ENCODE peak calls at places on chromosomes 13 and 19, in ten cellular contexts. One of them, this sample, is unnamed.
A peak's percentile ranks its signal among the peaks of the same experiment; 100 is the strongest.

GRCh38 chr19:35716735-35716984 is 1.1 kb upstream of the KMT2B start:
- DNase-seq in NCI-H524: no peak
- DNase-seq in GM23248: no peak
- DNase-seq in H9: no peak
- DNase-seq in Daoy: no peak
- DNase-seq in renal cortical epithelial cell: no peak
- DNase-seq in stimulated activated CD4-positive, alpha-beta T cell treated with anti-CD3 and anti-CD28 coated beads, Interleukin-1b, Interleukin-23, amount 100 ng/mL, for 24 hours: no peak
- DNase-seq in AG08396: no peak
- DNase-seq in activated CD4-positive, alpha-beta T cell treated with anti-CD3 and anti-CD28 coated beads, Interleukin-2, amount 50 U/mL, for 24 hours: no peak
- DNase-seq in NCI-H345: no peak
- DNase-seq in this sample: no peak

GRCh38 chr13:42525035-42525504 is 48.9 kb upstream of the TNFSF11 start:
- DNase-seq in NCI-H524: no peak
- DNase-seq in GM23248: peak; percentile 15
- DNase-seq in H9: no peak
- DNase-seq in Daoy: peak; percentile 8
- DNase-seq in renal cortical epithelial cell: peak; percentile 97
- DNase-seq in stimulated activated CD4-positive, alpha-beta T cell treated with anti-CD3 and anti-CD28 coated beads, Interleukin-1b, Interleukin-23, amount 100 ng/mL, for 24 hours: no peak
- DNase-seq in AG08396: no peak
- DNase-seq in activated CD4-positive, alpha-beta T cell treated with anti-CD3 and anti-CD28 coated beads, Interleukin-2, amount 50 U/mL, for 24 hours: no peak
- DNase-seq in NCI-H345: no peak
- DNase-seq in this sample: peak; percentile 48

GRCh38 chr19:57759096-57759495 is 10.4 kb upstream of the ZNF586 start:
- DNase-seq in NCI-H524: no peak
- DNase-seq in GM23248: no peak
- DNase-seq in H9: no peak
- DNase-seq in Daoy: no peak
- DNase-seq in renal cortical epithelial cell: no peak
- DNase-seq in stimulated activated CD4-positive, alpha-beta T cell treated with anti-CD3 and anti-CD28 coated beads, Interleukin-1b, Interleukin-23, amount 100 ng/mL, for 24 hours: no peak
- DNase-seq in AG08396: no peak
- DNase-seq in activated CD4-positive, alpha-beta T cell treated with anti-CD3 and anti-CD28 coated beads, Interleukin-2, amount 50 U/mL, for 24 hours: no peak
- DNase-seq in NCI-H345: no peak
- DNase-seq in this sample: no peak

GRCh38 chr19:38034153-38034835 is 127.3 kb downstream of the SIPA1L3 start:
- DNase-seq in NCI-H524: peak; percentile 49
- DNase-seq in GM23248: peak; percentile 40
- DNase-seq in H9: no peak
- DNase-seq in Daoy: peak; percentile 85
- DNase-seq in renal cortical epithelial cell: peak; percentile 68
- DNase-seq in stimulated activated CD4-positive, alpha-beta T cell treated with anti-CD3 and anti-CD28 coated beads, Interleukin-1b, Interleukin-23, amount 100 ng/mL, for 24 hours: no peak
- DNase-seq in AG08396: no peak
- DNase-seq in activated CD4-positive, alpha-beta T cell treated with anti-CD3 and anti-CD28 coated beads, Interleukin-2, amount 50 U/mL, for 24 hours: no peak
- DNase-seq in NCI-H345: no peak
- DNase-seq in this sample: no peak

GRCh38 chr19:1568320-1569019 is at the start of gene MEX3D:
- DNase-seq in NCI-H524: peak; percentile 73
- DNase-seq in GM23248: peak; percentile 88
- DNase-seq in H9: peak; percentile 68
- DNase-seq in Daoy: peak; percentile 88
- DNase-seq in renal cortical epithelial cell: no peak
- DNase-seq in stimulated activated CD4-positive, alpha-beta T cell treated with anti-CD3 and anti-CD28 coated beads, Interleukin-1b, Interleukin-23, amount 100 ng/mL, for 24 hours: peak; percentile 60
- DNase-seq in AG08396: peak; percentile 100
- DNase-seq in activated CD4-positive, alpha-beta T cell treated with anti-CD3 and anti-CD28 coated beads, Interleukin-2, amount 50 U/mL, for 24 hours: peak; percentile 72
- DNase-seq in NCI-H345: peak; percentile 85
- DNase-seq in this sample: peak; percentile 38

GRCh38 chr13:78657699-78658629 is 991 bp downstream of the OBI1 start:
- DNase-seq in NCI-H524: no peak
- DNase-seq in GM23248: peak; percentile 53
- DNase-seq in H9: peak; percentile 32
- DNase-seq in Daoy: no peak
- DNase-seq in renal cortical epithelial cell: peak; percentile 47
- DNase-seq in stimulated activated CD4-positive, alpha-beta T cell treated with anti-CD3 and anti-CD28 coated beads, Interleukin-1b, Interleukin-23, amount 100 ng/mL, for 24 hours: no peak
- DNase-seq in AG08396: peak; percentile 16
- DNase-seq in activated CD4-positive, alpha-beta T cell treated with anti-CD3 and anti-CD28 coated beads, Interleukin-2, amount 50 U/mL, for 24 hours: no peak
- DNase-seq in NCI-H345: no peak
- DNase-seq in this sample: peak; percentile 42

GRCh38 chr19:51784922-51785690 is 9.9 kb upstream of the FPR3 start:
- DNase-seq in NCI-H524: no peak
- DNase-seq in GM23248: peak; percentile 90
- DNase-seq in H9: no peak
- DNase-seq in Daoy: peak; percentile 75
- DNase-seq in renal cortical epithelial cell: no peak
- DNase-seq in stimulated activated CD4-positive, alpha-beta T cell treated with anti-CD3 and anti-CD28 coated beads, Interleukin-1b, Interleukin-23, amount 100 ng/mL, for 24 hours: peak; percentile 5
- DNase-seq in AG08396: no peak
- DNase-seq in activated CD4-positive, alpha-beta T cell treated with anti-CD3 and anti-CD28 coated beads, Interleukin-2, amount 50 U/mL, for 24 hours: peak; percentile 59
- DNase-seq in NCI-H345: no peak
- DNase-seq in this sample: peak; percentile 37

GRCh38 chr19:46571495-46571894 is 29.6 kb upstream of the CALM3 start:
- DNase-seq in NCI-H524: peak; percentile 51
- DNase-seq in GM23248: peak; percentile 30
- DNase-seq in H9: peak; percentile 85
- DNase-seq in Daoy: peak; percentile 35
- DNase-seq in renal cortical epithelial cell: peak; percentile 23
- DNase-seq in stimulated activated CD4-positive, alpha-beta T cell treated with anti-CD3 and anti-CD28 coated beads, Interleukin-1b, Interleukin-23, amount 100 ng/mL, for 24 hours: no peak
- DNase-seq in AG08396: no peak
- DNase-seq in activated CD4-positive, alpha-beta T cell treated with anti-CD3 and anti-CD28 coated beads, Interleukin-2, amount 50 U/mL, for 24 hours: no peak
- DNase-seq in NCI-H345: no peak
- DNase-seq in this sample: peak; percentile 76

GRCh38 chr19:48695743-48696352 is at the start of gene FUT2:
- DNase-seq in NCI-H524: no peak
- DNase-seq in GM23248: no peak
- DNase-seq in H9: peak; percentile 85
- DNase-seq in Daoy: no peak
- DNase-seq in renal cortical epithelial cell: no peak
- DNase-seq in stimulated activated CD4-positive, alpha-beta T cell treated with anti-CD3 and anti-CD28 coated beads, Interleukin-1b, Interleukin-23, amount 100 ng/mL, for 24 hours: no peak
- DNase-seq in AG08396: no peak
- DNase-seq in activated CD4-positive, alpha-beta T cell treated with anti-CD3 and anti-CD28 coated beads, Interleukin-2, amount 50 U/mL, for 24 hours: no peak
- DNase-seq in NCI-H345: no peak
- DNase-seq in this sample: peak; percentile 71

GRCh38 chr19:46674416-46675178 is 13.6 kb upstream of the DACT3 start:
- DNase-seq in NCI-H524: peak; percentile 6
- DNase-seq in GM23248: no peak
- DNase-seq in H9: peak; percentile 94
- DNase-seq in Daoy: peak; percentile 42
- DNase-seq in renal cortical epithelial cell: peak; percentile 10
- DNase-seq in stimulated activated CD4-positive, alpha-beta T cell treated with anti-CD3 and anti-CD28 coated beads, Interleukin-1b, Interleukin-23, amount 100 ng/mL, for 24 hours: no peak
- DNase-seq in AG08396: peak; percentile 38
- DNase-seq in activated CD4-positive, alpha-beta T cell treated with anti-CD3 and anti-CD28 coated beads, Interleukin-2, amount 50 U/mL, for 24 hours: no peak
- DNase-seq in NCI-H345: no peak
- DNase-seq in this sample: peak; percentile 72

GRCh38 chr13:40666058-40666904 is at the start of gene FOXO1:
- DNase-seq in NCI-H524: peak; percentile 78
- DNase-seq in GM23248: peak; percentile 92
- DNase-seq in H9: peak; percentile 86
- DNase-seq in Daoy: peak; percentile 90
- DNase-seq in renal cortical epithelial cell: peak; percentile 51
- DNase-seq in stimulated activated CD4-positive, alpha-beta T cell treated with anti-CD3 and anti-CD28 coated beads, Interleukin-1b, Interleukin-23, amount 100 ng/mL, for 24 hours: peak; percentile 66
- DNase-seq in AG08396: peak; percentile 100
- DNase-seq in activated CD4-positive, alpha-beta T cell treated with anti-CD3 and anti-CD28 coated beads, Interleukin-2, amount 50 U/mL, for 24 hours: peak; percentile 78
- DNase-seq in NCI-H345: peak; percentile 82
- DNase-seq in this sample: peak; percentile 88

GRCh38 chr19:11673608-11674041 is 65.1 kb downstream of the ZNF823 start:
- DNase-seq in NCI-H524: peak; percentile 37
- DNase-seq in GM23248: peak; percentile 90
- DNase-seq in H9: peak; percentile 87
- DNase-seq in Daoy: peak; percentile 76
- DNase-seq in renal cortical epithelial cell: peak; percentile 66
- DNase-seq in stimulated activated CD4-positive, alpha-beta T cell treated with anti-CD3 and anti-CD28 coated beads, Interleukin-1b, Interleukin-23, amount 100 ng/mL, for 24 hours: no peak
- DNase-seq in AG08396: peak; percentile 76
- DNase-seq in activated CD4-positive, alpha-beta T cell treated with anti-CD3 and anti-CD28 coated beads, Interleukin-2, amount 50 U/mL, for 24 hours: no peak
- DNase-seq in NCI-H345: peak; percentile 3
- DNase-seq in this sample: no peak

GRCh38 chr13:98839826-98840769 is 87.6 kb upstream of the SLC15A1 start:
- DNase-seq in NCI-H524: peak; percentile 70
- DNase-seq in GM23248: peak; percentile 81
- DNase-seq in H9: peak; percentile 90
- DNase-seq in Daoy: peak; percentile 61
- DNase-seq in renal cortical epithelial cell: peak; percentile 26
- DNase-seq in stimulated activated CD4-positive, alpha-beta T cell treated with anti-CD3 and anti-CD28 coated beads, Interleukin-1b, Interleukin-23, amount 100 ng/mL, for 24 hours: peak; percentile 11
- DNase-seq in AG08396: peak; percentile 80
- DNase-seq in activated CD4-positive, alpha-beta T cell treated with anti-CD3 and anti-CD28 coated beads, Interleukin-2, amount 50 U/mL, for 24 hours: peak; percentile 27
- DNase-seq in NCI-H345: peak; percentile 31
- DNase-seq in this sample: peak; percentile 64

GRCh38 chr13:97477824-97478223 is 43.9 kb downstream of the RAP2A start:
- DNase-seq in NCI-H524: no peak
- DNase-seq in GM23248: no peak
- DNase-seq in H9: no peak
- DNase-seq in Daoy: no peak
- DNase-seq in renal cortical epithelial cell: no peak
- DNase-seq in stimulated activated CD4-positive, alpha-beta T cell treated with anti-CD3 and anti-CD28 coated beads, Interleukin-1b, Interleukin-23, amount 100 ng/mL, for 24 hours: no peak
- DNase-seq in AG08396: no peak
- DNase-seq in activated CD4-positive, alpha-beta T cell treated with anti-CD3 and anti-CD28 coated beads, Interleukin-2, amount 50 U/mL, for 24 hours: no peak
- DNase-seq in NCI-H345: no peak
- DNase-seq in this sample: no peak

GRCh38 chr13:36323951-36324566 is 22.1 kb downstream of the SPART start:
- DNase-seq in NCI-H524: no peak
- DNase-seq in GM23248: no peak
- DNase-seq in H9: no peak
- DNase-seq in Daoy: no peak
- DNase-seq in renal cortical epithelial cell: no peak
- DNase-seq in stimulated activated CD4-positive, alpha-beta T cell treated with anti-CD3 and anti-CD28 coated beads, Interleukin-1b, Interleukin-23, amount 100 ng/mL, for 24 hours: no peak
- DNase-seq in AG08396: no peak
- DNase-seq in activated CD4-positive, alpha-beta T cell treated with anti-CD3 and anti-CD28 coated beads, Interleukin-2, amount 50 U/mL, for 24 hours: no peak
- DNase-seq in NCI-H345: no peak
- DNase-seq in this sample: no peak

GRCh38 chr19:33373701-33374405 is at the start of gene CEBPG:
- DNase-seq in NCI-H524: peak; percentile 62
- DNase-seq in GM23248: peak; percentile 85
- DNase-seq in H9: no peak
- DNase-seq in Daoy: peak; percentile 68
- DNase-seq in renal cortical epithelial cell: no peak
- DNase-seq in stimulated activated CD4-positive, alpha-beta T cell treated with anti-CD3 and anti-CD28 coated beads, Interleukin-1b, Interleukin-23, amount 100 ng/mL, for 24 hours: peak; percentile 24
- DNase-seq in AG08396: peak; percentile 88
- DNase-seq in activated CD4-positive, alpha-beta T cell treated with anti-CD3 and anti-CD28 coated beads, Interleukin-2, amount 50 U/mL, for 24 hours: peak; percentile 30
- DNase-seq in NCI-H345: peak; percentile 68
- DNase-seq in this sample: peak; percentile 76

GRCh38 chr13:41465215-41465907 is 8.0 kb downstream of the RGCC start:
- DNase-seq in NCI-H524: no peak
- DNase-seq in GM23248: peak; percentile 91
- DNase-seq in H9: no peak
- DNase-seq in Daoy: peak; percentile 90
- DNase-seq in renal cortical epithelial cell: peak; percentile 73
- DNase-seq in stimulated activated CD4-positive, alpha-beta T cell treated with anti-CD3 and anti-CD28 coated beads, Interleukin-1b, Interleukin-23, amount 100 ng/mL, for 24 hours: no peak
- DNase-seq in AG08396: peak; percentile 82
- DNase-seq in activated CD4-positive, alpha-beta T cell treated with anti-CD3 and anti-CD28 coated beads, Interleukin-2, amount 50 U/mL, for 24 hours: peak; percentile 88
- DNase-seq in NCI-H345: no peak
- DNase-seq in this sample: no peak

GRCh38 chr19:16234552-16235445 is 37.1 kb downstream of the AP1M1 start:
- DNase-seq in NCI-H524: no peak
- DNase-seq in GM23248: no peak
- DNase-seq in H9: no peak
- DNase-seq in Daoy: no peak
- DNase-seq in renal cortical epithelial cell: no peak
- DNase-seq in stimulated activated CD4-positive, alpha-beta T cell treated with anti-CD3 and anti-CD28 coated beads, Interleukin-1b, Interleukin-23, amount 100 ng/mL, for 24 hours: no peak
- DNase-seq in AG08396: no peak
- DNase-seq in activated CD4-positive, alpha-beta T cell treated with anti-CD3 and anti-CD28 coated beads, Interleukin-2, amount 50 U/mL, for 24 hours: no peak
- DNase-seq in NCI-H345: no peak
- DNase-seq in this sample: no peak

GRCh38 chr19:34364830-34365462 is at the start of gene GPI:
- DNase-seq in NCI-H524: peak; percentile 83
- DNase-seq in GM23248: peak; percentile 83
- DNase-seq in H9: peak; percentile 78
- DNase-seq in Daoy: peak; percentile 71
- DNase-seq in renal cortical epithelial cell: peak; percentile 8
- DNase-seq in stimulated activated CD4-positive, alpha-beta T cell treated with anti-CD3 and anti-CD28 coated beads, Interleukin-1b, Interleukin-23, amount 100 ng/mL, for 24 hours: peak; percentile 57
- DNase-seq in AG08396: peak; percentile 85
- DNase-seq in activated CD4-positive, alpha-beta T cell treated with anti-CD3 and anti-CD28 coated beads, Interleukin-2, amount 50 U/mL, for 24 hours: peak; percentile 58
- DNase-seq in NCI-H345: peak; percentile 82
- DNase-seq in this sample: peak; percentile 78

GRCh38 chr13:94329277-94329676 is 150.2 kb downstream of the DCT start:
- DNase-seq in NCI-H524: no peak
- DNase-seq in GM23248: peak; percentile 34
- DNase-seq in H9: no peak
- DNase-seq in Daoy: peak; percentile 49
- DNase-seq in renal cortical epithelial cell: no peak
- DNase-seq in stimulated activated CD4-positive, alpha-beta T cell treated with anti-CD3 and anti-CD28 coated beads, Interleukin-1b, Interleukin-23, amount 100 ng/mL, for 24 hours: no peak
- DNase-seq in AG08396: no peak
- DNase-seq in activated CD4-positive, alpha-beta T cell treated with anti-CD3 and anti-CD28 coated beads, Interleukin-2, amount 50 U/mL, for 24 hours: no peak
- DNase-seq in NCI-H345: no peak
- DNase-seq in this sample: no peak

GRCh38 chr19:30536975-30537374 is 164.8 kb downstream of the ZNF536 start:
- DNase-seq in NCI-H524: no peak
- DNase-seq in GM23248: no peak
- DNase-seq in H9: no peak
- DNase-seq in Daoy: no peak
- DNase-seq in renal cortical epithelial cell: no peak
- DNase-seq in stimulated activated CD4-positive, alpha-beta T cell treated with anti-CD3 and anti-CD28 coated beads, Interleukin-1b, Interleukin-23, amount 100 ng/mL, for 24 hours: no peak
- DNase-seq in AG08396: no peak
- DNase-seq in activated CD4-positive, alpha-beta T cell treated with anti-CD3 and anti-CD28 coated beads, Interleukin-2, amount 50 U/mL, for 24 hours: no peak
- DNase-seq in NCI-H345: no peak
- DNase-seq in this sample: no peak

GRCh38 chr19:5121286-5122120 is 152.6 kb downstream of the KDM4B start:
- DNase-seq in NCI-H524: no peak
- DNase-seq in GM23248: no peak
- DNase-seq in H9: no peak
- DNase-seq in Daoy: no peak
- DNase-seq in renal cortical epithelial cell: no peak
- DNase-seq in stimulated activated CD4-positive, alpha-beta T cell treated with anti-CD3 and anti-CD28 coated beads, Interleukin-1b, Interleukin-23, amount 100 ng/mL, for 24 hours: no peak
- DNase-seq in AG08396: no peak
- DNase-seq in activated CD4-positive, alpha-beta T cell treated with anti-CD3 and anti-CD28 coated beads, Interleukin-2, amount 50 U/mL, for 24 hours: no peak
- DNase-seq in NCI-H345: no peak
- DNase-seq in this sample: no peak

GRCh38 chr19:40623403-40624239 is 22.5 kb downstream of the LTBP4 start:
- DNase-seq in NCI-H524: no peak
- DNase-seq in GM23248: no peak
- DNase-seq in H9: peak; percentile 97
- DNase-seq in Daoy: peak; percentile 100
- DNase-seq in renal cortical epithelial cell: no peak
- DNase-seq in stimulated activated CD4-positive, alpha-beta T cell treated with anti-CD3 and anti-CD28 coated beads, Interleukin-1b, Interleukin-23, amount 100 ng/mL, for 24 hours: no peak
- DNase-seq in AG08396: no peak
- DNase-seq in activated CD4-positive, alpha-beta T cell treated with anti-CD3 and anti-CD28 coated beads, Interleukin-2, amount 50 U/mL, for 24 hours: no peak
- DNase-seq in NCI-H345: peak; percentile 100
- DNase-seq in this sample: peak; percentile 96

GRCh38 chr19:33665776-33666175 is 44.0 kb downstream of the CHST8 start:
- DNase-seq in NCI-H524: no peak
- DNase-seq in GM23248: no peak
- DNase-seq in H9: no peak
- DNase-seq in Daoy: no peak
- DNase-seq in renal cortical epithelial cell: no peak
- DNase-seq in stimulated activated CD4-positive, alpha-beta T cell treated with anti-CD3 and anti-CD28 coated beads, Interleukin-1b, Interleukin-23, amount 100 ng/mL, for 24 hours: no peak
- DNase-seq in AG08396: no peak
- DNase-seq in activated CD4-positive, alpha-beta T cell treated with anti-CD3 and anti-CD28 coated beads, Interleukin-2, amount 50 U/mL, for 24 hours: no peak
- DNase-seq in NCI-H345: no peak
- DNase-seq in this sample: no peak

GRCh38 chr13:26721251-26721939 is 39.2 kb downstream of the GPR12 start:
- DNase-seq in NCI-H524: peak; percentile 85
- DNase-seq in GM23248: no peak
- DNase-seq in H9: no peak
- DNase-seq in Daoy: peak; percentile 58
- DNase-seq in renal cortical epithelial cell: no peak
- DNase-seq in stimulated activated CD4-positive, alpha-beta T cell treated with anti-CD3 and anti-CD28 coated beads, Interleukin-1b, Interleukin-23, amount 100 ng/mL, for 24 hours: no peak
- DNase-seq in AG08396: no peak
- DNase-seq in activated CD4-positive, alpha-beta T cell treated with anti-CD3 and anti-CD28 coated beads, Interleukin-2, amount 50 U/mL, for 24 hours: peak; percentile 10
- DNase-seq in NCI-H345: no peak
- DNase-seq in this sample: no peak

GRCh38 chr19:45471866-45472556 is 4.2 kb downstream of the FOSB start:
- DNase-seq in NCI-H524: no peak
- DNase-seq in GM23248: peak; percentile 20
- DNase-seq in H9: no peak
- DNase-seq in Daoy: no peak
- DNase-seq in renal cortical epithelial cell: no peak
- DNase-seq in stimulated activated CD4-positive, alpha-beta T cell treated with anti-CD3 and anti-CD28 coated beads, Interleukin-1b, Interleukin-23, amount 100 ng/mL, for 24 hours: no peak
- DNase-seq in AG08396: no peak
- DNase-seq in activated CD4-positive, alpha-beta T cell treated with anti-CD3 and anti-CD28 coated beads, Interleukin-2, amount 50 U/mL, for 24 hours: no peak
- DNase-seq in NCI-H345: no peak
- DNase-seq in this sample: no peak

GRCh38 chr19:19817357-19817756 is 4.2 kb downstream of the ZNF506 start:
- DNase-seq in NCI-H524: no peak
- DNase-seq in GM23248: no peak
- DNase-seq in H9: no peak
- DNase-seq in Daoy: no peak
- DNase-seq in renal cortical epithelial cell: no peak
- DNase-seq in stimulated activated CD4-positive, alpha-beta T cell treated with anti-CD3 and anti-CD28 coated beads, Interleukin-1b, Interleukin-23, amount 100 ng/mL, for 24 hours: no peak
- DNase-seq in AG08396: no peak
- DNase-seq in activated CD4-positive, alpha-beta T cell treated with anti-CD3 and anti-CD28 coated beads, Interleukin-2, amount 50 U/mL, for 24 hours: peak; percentile 45
- DNase-seq in NCI-H345: no peak
- DNase-seq in this sample: no peak

GRCh38 chr13:27712421-27712820 is 79.9 kb upstream of the GSX1 start:
- DNase-seq in NCI-H524: peak; percentile 30
- DNase-seq in GM23248: no peak
- DNase-seq in H9: no peak
- DNase-seq in Daoy: no peak
- DNase-seq in renal cortical epithelial cell: peak; percentile 17
- DNase-seq in stimulated activated CD4-positive, alpha-beta T cell treated with anti-CD3 and anti-CD28 coated beads, Interleukin-1b, Interleukin-23, amount 100 ng/mL, for 24 hours: no peak
- DNase-seq in AG08396: no peak
- DNase-seq in activated CD4-positive, alpha-beta T cell treated with anti-CD3 and anti-CD28 coated beads, Interleukin-2, amount 50 U/mL, for 24 hours: no peak
- DNase-seq in NCI-H345: peak; percentile 5
- DNase-seq in this sample: no peak

This sample was measured in SW480.